ENCODE peak calls at places on chromosomes 1 and 21, in four cellular contexts. B is CD8-positive, alpha-beta T cell; Q is BE2C; V is uterus. O is an unnamed sample.

GRCh38 chr1:18144062-18144461 is 36.5 kb downstream of the IGSF21 start:
- DNase-seq in B (no peak), Q (no peak), V (no peak), O (no peak)

GRCh38 chr1:109546311-109547109 is 1.9 kb upstream of the GNAI3 start:
- DNase-seq in B (peak; percentile 73), Q (peak; percentile 92), V (peak; percentile 85), O (peak; percentile 97)

GRCh38 chr1:164137273-164137947 is 421.6 kb upstream of the PBX1 start:
- DNase-seq in B (no peak), Q (no peak), V (no peak), O (no peak)

GRCh38 chr1:110615548-110616130 is 9.5 kb upstream of the KCNA2 start:
- DNase-seq in B (no peak), Q (peak; percentile 79), V (peak; percentile 29), O (peak; percentile 92)

GRCh38 chr1:37177230-37177864 is 143.0 kb upstream of the GRIK3 start:
- DNase-seq in B (no peak), Q (peak; percentile 59), V (no peak), O (peak; percentile 82)

GRCh38 chr1:21149430-21149861 is 27.3 kb downstream of the EIF4G3 start:
- DNase-seq in B (no peak), Q (no peak), V (no peak), O (no peak)

GRCh38 chr21:34707876-34708325 is 39.1 kb downstream of the CLIC6 start:
- DNase-seq in B (no peak), Q (no peak), V (no peak), O (no peak)

GRCh38 chr1:177174921-177175634 is 4.3 kb downstream of the BRINP2 start:
- DNase-seq in B (no peak), Q (no peak), V (no peak), O (no peak)

GRCh38 chr1:7358346-7358745 is 412.8 kb upstream of the VAMP3 start:
- DNase-seq in B (no peak), Q (no peak), V (no peak), O (no peak)

GRCh38 chr1:162003061-162003824 is 20.4 kb downstream of the OLFML2B start:
- DNase-seq in B (no peak), Q (no peak), V (peak; percentile 54), O (no peak)

GRCh38 chr1:94215955-94216354 is 21.4 kb downstream of the ARHGAP29 start:
- DNase-seq in B (no peak), Q (no peak), V (no peak), O (no peak)

GRCh38 chr1:148263906-148264255 is 111.8 kb upstream of the NBPF11 start:
- DNase-seq in B (no peak), Q (no peak), V (no peak), O (no peak)

GRCh38 chr1:172446547-172446946 is 2.7 kb upstream of the PIGC start:
- DNase-seq in B (no peak), Q (no peak), V (no peak), O (no peak)

GRCh38 chr1:205318231-205318991 is 3.1 kb downstream of the NUAK2 start:
- DNase-seq in B (no peak), Q (no peak), V (no peak), O (no peak)

GRCh38 chr1:26164036-26164927 is 4.5 kb downstream of the C1orf232 start:
- DNase-seq in B (no peak), Q (peak; percentile 46), V (peak; percentile 37), O (no peak)

GRCh38 chr21:46124083-46124925 is 26.4 kb downstream of the COL6A2 start:
- DNase-seq in B (no peak), Q (no peak), V (peak; percentile 22), O (no peak)

GRCh38 chr1:102833171-102833570 is 275.2 kb downstream of the COL11A1 start:
- DNase-seq in B (no peak), Q (peak; percentile 15), V (no peak), O (no peak)

GRCh38 chr1:222711319-222712252 is 705 bp downstream of the AIDA start:
- DNase-seq in B (peak; percentile 19), Q (peak; percentile 60), V (peak; percentile 51), O (peak; percentile 71)

GRCh38 chr1:200979574-200980451 is 43.7 kb downstream of the KIF21B start:
- DNase-seq in B (peak; percentile 26), Q (peak; percentile 83), V (no peak), O (peak; percentile 86)

GRCh38 chr1:155324717-155325595 is 4.3 kb downstream of the RUSC1 start:
- DNase-seq in B (no peak), Q (peak; percentile 64), V (peak; percentile 59), O (no peak)

GRCh38 chr1:31781138-31782065 is 17.3 kb upstream of the ADGRB2 start:
- DNase-seq in B (no peak), Q (peak; percentile 64), V (peak; percentile 42), O (peak; percentile 62)

GRCh38 chr1:64098856-64099606 is 104.4 kb upstream of the UBE2U start:
- DNase-seq in B (no peak), Q (no peak), V (no peak), O (no peak)

GRCh38 chr1:117645343-117645742 is 39.5 kb downstream of the TENT5C start:
- DNase-seq in B (no peak), Q (no peak), V (no peak), O (no peak)

GRCh38 chr1:32915766-32916455 is 14.7 kb upstream of the TMEM54 start:
- DNase-seq in B (no peak), Q (no peak), V (no peak), O (no peak)

DNA sequence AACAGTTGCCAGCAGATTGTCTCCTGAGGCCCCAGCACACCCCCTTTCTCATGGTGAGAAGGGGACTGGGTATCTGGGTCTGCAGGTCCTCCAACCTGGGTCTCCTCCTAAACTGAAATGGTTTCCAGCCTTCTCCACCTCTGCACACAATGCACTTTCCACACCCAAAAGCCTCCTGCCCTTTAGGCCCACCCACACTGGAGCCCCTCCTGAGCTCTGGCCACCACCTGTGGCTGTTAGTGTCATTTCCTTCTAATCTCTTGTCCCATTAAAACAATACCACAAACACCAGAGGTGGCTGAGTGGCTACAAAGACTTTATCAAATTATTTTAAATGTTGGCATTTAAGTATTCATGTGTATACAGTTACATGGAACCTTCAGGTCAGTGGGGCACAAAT is 11.5 kb downstream of the GPR3 start:
- DNase-seq in B (no peak), Q (no peak), V (no peak), O (no peak)
- H3K4me1 ChIP-seq in B (peaks cover 19% of the 10 kb centered on the region), Q (no peaks in the 10 kb centered on the region), V (peaks cover 23% of the 10 kb centered on the region), O (peaks cover 25% of the 10 kb centered on the region)

DNA sequence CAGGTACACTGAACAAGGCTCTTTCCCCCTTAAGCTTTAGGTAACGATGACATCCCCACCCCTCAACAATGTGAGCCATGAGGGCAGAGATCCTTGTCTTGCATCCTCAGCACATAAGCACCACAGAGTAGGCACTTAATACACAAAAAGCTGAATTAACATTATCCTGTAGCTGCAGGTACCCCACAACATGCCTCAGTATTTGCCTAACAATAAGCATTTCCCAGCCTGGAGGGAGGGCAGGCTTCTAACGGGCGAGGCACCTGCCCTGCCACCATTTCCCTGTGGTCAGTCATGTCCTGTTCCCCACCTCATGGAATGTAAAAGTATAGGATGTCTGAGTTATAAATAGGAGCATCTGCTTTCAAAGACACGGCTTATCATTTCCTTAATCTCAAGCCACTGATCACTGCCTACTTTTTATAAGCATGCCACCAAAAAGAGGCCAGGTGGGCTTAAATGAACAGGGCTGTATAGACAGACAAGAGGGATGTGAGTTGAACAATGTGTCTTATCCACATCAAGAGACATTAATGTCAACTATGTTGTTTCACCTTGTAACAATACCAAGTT is 3.4 kb downstream of the CAPZB start:
- DNase-seq in B (no peak), Q (no peak), V (no peak), O (no peak)
- H3K4me1 ChIP-seq in B (peaks cover 77% of the 10 kb centered on the region), Q (no peaks in the 10 kb centered on the region), V (peaks cover 50% of the 10 kb centered on the region), O (peaks cover 42% of the 10 kb centered on the region)

GRCh38 chr1:227790868-227791267 is 24.6 kb upstream of the PRSS38 start:
- DNase-seq in B (no peak), Q (no peak), V (no peak), O (no peak)
- H3K4me1 ChIP-seq in B (peaks cover 21% of the 10 kb centered on the region), Q (no peaks in the 10 kb centered on the region), V (peaks cover 28% of the 10 kb centered on the region), O (peaks cover 2% of the 10 kb centered on the region)

GRCh38 chr1:3249846-3250501 is 181.0 kb downstream of the PRDM16 start:
- DNase-seq in B (no peak), Q (no peak), V (no peak), O (no peak)

GRCh38 chr1:3251099-3251809 is 182.3 kb downstream of the PRDM16 start:
- DNase-seq in B (no peak), Q (no peak), V (no peak), O (no peak)

GRCh38 chr1:3251810-3252429 is 182.9 kb downstream of the PRDM16 start:
- DNase-seq in B (no peak), Q (no peak), V (no peak), O (no peak)

GRCh38 chr1:3249236-3249845 is 180.3 kb downstream of the PRDM16 start:
- DNase-seq in B (no peak), Q (no peak), V (no peak), O (no peak)

DNA sequence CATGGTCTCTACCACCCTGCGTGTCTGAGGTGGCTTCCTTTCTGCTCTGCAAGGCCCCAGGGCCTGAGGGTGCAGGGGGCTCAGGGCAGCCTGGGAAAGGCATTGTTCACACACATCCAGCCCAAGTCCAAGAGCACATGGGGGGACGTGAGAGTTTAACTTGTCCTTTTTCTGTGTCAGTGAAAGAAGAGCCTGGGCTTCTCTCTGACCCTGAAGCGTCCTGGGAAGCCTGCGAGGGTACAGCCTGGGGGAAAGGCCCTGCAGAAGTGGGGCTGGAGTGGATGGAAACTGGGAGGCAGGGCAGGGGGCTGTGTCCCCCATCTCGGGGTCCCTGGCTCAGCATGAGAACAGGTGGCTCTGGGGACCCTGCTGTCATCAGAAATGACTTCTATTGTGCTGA is 181.6 kb downstream of the PRDM16 start:
- DNase-seq in B (no peak), Q (no peak), V (no peak), O (no peak)
- H3K4me1 ChIP-seq in B (no peaks in the 10 kb centered on the region), Q (no peaks in the 10 kb centered on the region), V (no peaks in the 10 kb centered on the region), O (no peaks in the 10 kb centered on the region)

GRCh38 chr1:58812468-58812867 is 28.6 kb upstream of the JUN start:
- DNase-seq in B (no peak), Q (no peak), V (no peak), O (no peak)

GRCh38 chr1:58813801-58814200 is 30.0 kb upstream of the JUN start:
- DNase-seq in B (no peak), Q (no peak), V (no peak), O (no peak)

GRCh38 chr1:58814251-58815068 is 30.6 kb upstream of the JUN start:
- DNase-seq in B (no peak), Q (no peak), V (peak; percentile 45), O (no peak)

GRCh38 chr1:58812926-58813325 is 29.1 kb upstream of the JUN start:
- DNase-seq in B (peak; percentile 33), Q (no peak), V (no peak), O (no peak)

GRCh38 chr1:58813361-58813760 is 29.5 kb upstream of the JUN start:
- DNase-seq in B (no peak), Q (no peak), V (no peak), O (no peak)
- H3K4me1 ChIP-seq in B (peaks cover 36% of the 10 kb centered on the region), Q (no peaks in the 10 kb centered on the region), V (no peaks in the 10 kb centered on the region), O (peaks cover 18% of the 10 kb centered on the region)